ENCODE peak calls at places on chromosome 2, in eight cellular contexts. K is fibroblast of lung, E is IMR-90, W is neural progenitor cell, V is PC-3, M is mesenchymal stem cell, P is H1, B is neuronal stem cell. I is an unnamed sample.

GRCh38 chr2:102514061-102514785 is 41.2 kb downstream of the SLC9A4 start:
- DNase-seq in K (peak), E (peak), W (no peak), V (peak), M (peak), P (no peak), B (no peak), I (peak)

GRCh38 chr2:85371045-85371444 is 16.5 kb downstream of the ELMOD3 start:
- DNase-seq in K (no peak), E (no peak), W (no peak), V (no peak), M (no peak), P (no peak), B (no peak), I (no peak)

GRCh38 chr2:182642328-182642727 is 73.7 kb upstream of the DNAJC10 start:
- DNase-seq in K (peak), E (peak), W (peak), V (peak), M (peak), P (peak), B (no peak), I (peak)

GRCh38 chr2:30336978-30337841 is 105.9 kb downstream of the LBH start:
- DNase-seq in K (no peak), E (peak), W (no peak), V (no peak), M (peak), P (no peak), B (no peak), I (no peak)

GRCh38 chr2:129469881-129470280 is 509.6 kb upstream of the RAB6C start:
- DNase-seq in K (no peak), E (no peak), W (no peak), V (no peak), M (no peak), P (no peak), B (no peak), I (no peak)

GRCh38 chr2:70903641-70904340 is 31.9 kb upstream of the ATP6V1B1 start:
- DNase-seq in K (no peak), E (no peak), W (peak), V (no peak), M (no peak), P (peak), B (no peak), I (no peak)

GRCh38 chr2:25692143-25692542 is 18.8 kb upstream of the DTNB start:
- DNase-seq in K (no peak), E (no peak), W (no peak), V (peak), M (no peak), P (no peak), B (no peak), I (peak)

GRCh38 chr2:176502619-176503018 is 233.4 kb downstream of the MTX2 start:
- DNase-seq in K (no peak), E (no peak), W (no peak), V (no peak), M (no peak), P (no peak), B (no peak), I (no peak)

GRCh38 chr2:237290249-237290648 is 123.7 kb downstream of the COL6A3 start:
- DNase-seq in K (peak), E (peak), W (no peak), V (peak), M (peak), P (no peak), B (no peak), I (no peak)

GRCh38 chr2:230934291-230935131 is 9.5 kb upstream of the GPR55 start:
- DNase-seq in K (no peak), E (no peak), W (no peak), V (no peak), M (no peak), P (peak), B (no peak), I (no peak)

GRCh38 chr2:73836141-73836943 is 7.6 kb downstream of the STAMBP start:
- DNase-seq in K (no peak), E (no peak), W (no peak), V (no peak), M (no peak), P (no peak), B (no peak), I (no peak)

GRCh38 chr2:216691210-216691741 is 4.1 kb downstream of the IGFBP5 start:
- DNase-seq in K (peak), E (peak), W (peak), V (peak), M (peak), P (no peak), B (peak), I (peak)

GRCh38 chr2:241358470-241358869 is 2.4 kb downstream of the FARP2 start:
- DNase-seq in K (no peak), E (no peak), W (no peak), V (no peak), M (no peak), P (no peak), B (no peak), I (no peak)

GRCh38 chr2:43340945-43341356 is 114.5 kb upstream of the ZFP36L2 start:
- DNase-seq in K (peak), E (peak), W (no peak), V (peak), M (peak), P (no peak), B (no peak), I (peak)

GRCh38 chr2:19989342-19989680 is 594 bp downstream of the WDR35 start:
- DNase-seq in K (no peak), E (no peak), W (no peak), V (no peak), M (no peak), P (no peak), B (no peak), I (no peak)

GRCh38 chr2:96485350-96485749 is 19.8 kb downstream of the NEURL3 start:
- DNase-seq in K (peak), E (no peak), W (no peak), V (no peak), M (no peak), P (no peak), B (no peak), I (no peak)

DNA sequence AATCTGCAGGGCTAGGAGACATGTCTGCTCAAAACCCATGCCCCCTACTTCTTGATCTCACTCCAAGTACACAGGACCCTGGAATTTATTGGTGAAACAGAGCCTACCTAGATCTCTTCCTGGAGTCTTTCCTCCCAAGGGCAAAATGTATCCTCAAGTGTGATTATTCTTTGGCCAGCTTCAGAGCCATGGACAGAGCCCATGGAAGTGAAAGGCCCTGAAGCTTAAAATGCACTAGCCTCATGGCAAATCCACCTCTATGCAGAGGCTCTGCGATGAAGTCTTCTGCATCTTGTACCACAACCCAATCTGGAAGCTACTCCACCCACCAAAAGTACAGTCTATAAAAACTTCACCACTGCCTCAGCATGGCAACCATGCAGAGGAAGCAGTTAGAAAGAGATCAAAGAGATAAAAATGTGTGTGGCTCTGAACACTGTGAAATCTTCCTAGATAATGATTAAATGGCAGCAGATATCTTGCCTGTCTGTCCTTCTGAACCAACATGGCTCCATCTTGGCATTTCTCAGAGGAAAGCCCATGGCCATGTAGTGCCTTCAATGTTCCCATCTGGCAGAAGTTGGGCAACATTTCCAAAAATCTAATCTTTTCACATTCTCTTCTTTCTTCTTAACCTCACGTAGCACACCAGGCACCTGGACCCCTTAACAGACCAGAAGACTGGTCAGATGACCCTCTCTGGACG is 142.9 kb upstream of the KLF7 start:
- DNase-seq in K (no peak), E (peak), W (no peak), V (no peak), M (no peak), P (no peak), B (no peak), I (no peak)
- H3K9ac ChIP-seq in K (no peak), E (no peak), W (no peak), V (no peak), M (no peak), P (no peak), B (no peak), I (no peak)

GRCh38 chr2:127139766-127140165 is 32.8 kb upstream of the BIN1 start:
- DNase-seq in K (no peak), E (no peak), W (no peak), V (peak), M (no peak), P (no peak), B (no peak), I (no peak)
- H3K4me2 ChIP-seq in K (no peak), E (no peak), W (no peak), V (no peak), M (no peak), P (no peak), B (no peak), I (no peak)

DNA sequence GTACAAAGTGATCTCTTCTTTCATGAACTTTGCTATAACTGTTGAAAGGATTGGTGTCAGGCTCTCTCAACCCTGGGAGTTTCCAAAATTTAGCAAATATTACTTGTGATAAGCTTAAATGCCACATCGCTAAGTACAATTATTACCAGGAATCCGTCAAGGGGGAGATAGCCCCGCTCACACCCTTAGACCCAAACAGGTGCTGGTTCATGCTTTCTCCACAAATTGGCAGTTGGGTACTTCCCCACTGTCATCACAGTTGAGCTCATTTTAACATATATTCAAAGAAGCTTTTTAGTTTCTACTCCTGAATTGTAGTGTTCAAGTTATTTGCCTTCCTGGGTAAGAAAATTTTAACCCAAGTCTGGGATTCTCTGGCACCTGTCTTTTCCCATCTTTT is 29.8 kb upstream of the EPB41L5 start:
- DNase-seq in K (no peak), E (no peak), W (no peak), V (no peak), M (no peak), P (no peak), B (no peak), I (no peak)
- H3K9ac ChIP-seq in K (no peak), E (no peak), W (no peak), V (no peak), M (no peak), P (no peak), B (no peak), I (no peak)

DNA sequence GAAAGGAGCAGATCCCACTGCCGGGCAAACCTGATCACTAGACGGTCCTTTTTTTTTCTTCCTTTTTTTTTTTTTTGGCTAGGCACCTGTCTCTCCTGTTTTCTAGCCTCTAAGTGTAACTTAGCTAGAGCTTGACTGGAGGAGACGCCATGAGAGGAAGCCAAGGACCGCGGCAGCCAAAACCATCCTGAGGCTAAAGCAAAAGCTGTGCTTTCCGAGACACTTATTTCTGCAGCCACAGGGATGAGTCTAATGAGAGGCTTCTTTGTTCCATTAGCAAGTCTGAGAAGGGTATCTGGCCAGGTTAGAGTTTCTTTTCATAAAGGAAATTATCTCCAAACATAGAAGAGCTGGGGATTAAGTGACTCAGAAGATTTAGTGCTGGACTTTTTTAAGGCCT is 7.3 kb upstream of the CXCR4 start:
- DNase-seq in K (no peak), E (no peak), W (peak), V (no peak), M (no peak), P (no peak), B (no peak), I (no peak)
- H3K4me2 ChIP-seq in K (no peak), E (no peak), W (peak), V (no peak), M (no peak), P (no peak), B (no peak), I (no peak)

GRCh38 chr2:181420259-181421130 is 36.7 kb upstream of the ITGA4 start:
- DNase-seq in K (no peak), E (no peak), W (no peak), V (no peak), M (no peak), P (no peak), B (no peak), I (no peak)
- H3K9ac ChIP-seq in K (no peak), E (no peak), W (no peak), V (no peak), M (no peak), P (no peak), B (no peak), I (no peak)

GRCh38 chr2:61433606-61434005 is 37.3 kb downstream of the USP34 start:
- DNase-seq in K (no peak), E (no peak), W (no peak), V (no peak), M (no peak), P (no peak), B (no peak), I (peak)
- H3K4me2 ChIP-seq in K (no peak), E (no peak), W (no peak), V (no peak), M (no peak), P (no peak), B (no peak), I (no peak)

DNA sequence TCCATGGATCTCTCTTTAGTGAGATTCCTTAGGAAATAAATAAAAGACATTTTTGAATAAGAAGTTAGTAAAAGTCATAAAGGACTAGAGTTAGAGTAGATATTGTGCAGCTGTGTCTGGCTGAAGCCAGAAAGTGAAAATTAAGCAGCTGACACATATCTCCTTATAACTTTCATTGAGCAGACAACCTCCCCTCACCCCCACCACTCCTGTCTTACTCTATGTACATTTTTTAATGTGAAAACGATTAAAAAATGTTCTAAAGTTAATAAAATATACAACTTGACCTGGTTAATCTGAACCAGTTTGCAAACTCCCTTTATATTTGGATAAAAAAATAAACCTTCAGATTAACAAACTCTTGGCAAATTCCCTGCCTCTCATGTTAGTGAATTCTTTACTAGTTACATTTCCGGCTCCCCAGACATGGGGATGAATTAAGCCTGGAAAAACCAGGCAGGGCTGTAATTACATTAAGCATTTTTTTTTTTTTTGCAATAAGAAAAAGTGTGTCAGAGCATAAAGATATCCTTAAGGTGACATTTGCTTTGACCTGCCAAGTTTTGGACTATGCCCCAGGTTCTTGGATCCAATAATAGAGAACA is 462.9 kb downstream of the MEIS1 start:
- DNase-seq in K (peak), E (peak), W (no peak), V (no peak), M (no peak), P (no peak), B (no peak), I (no peak)
- H3K9ac ChIP-seq in K (no peak), E (no peak), W (no peak), V (no peak), M (peak), P (no peak), B (no peak), I (no peak)

GRCh38 chr2:64402876-64403275 is 51.1 kb upstream of the LGALSL start:
- DNase-seq in K (peak), E (no peak), W (no peak), V (peak), M (peak), P (no peak), B (no peak), I (no peak)

GRCh38 chr2:64403426-64403825 is 50.5 kb upstream of the LGALSL start:
- DNase-seq in K (no peak), E (no peak), W (no peak), V (no peak), M (no peak), P (no peak), B (no peak), I (peak)

GRCh38 chr2:64405476-64406406 is 48.2 kb upstream of the LGALSL start:
- DNase-seq in K (peak), E (peak), W (no peak), V (peak), M (peak), P (no peak), B (no peak), I (no peak)

GRCh38 chr2:64404743-64405142 is 49.2 kb upstream of the LGALSL start:
- DNase-seq in K (no peak), E (no peak), W (peak), V (peak), M (peak), P (peak), B (peak), I (peak)

GRCh38 chr2:64404002-64404731 is 49.8 kb upstream of the LGALSL start:
- DNase-seq in K (peak), E (peak), W (peak), V (peak), M (peak), P (peak), B (peak), I (peak)
- H3K4me2 ChIP-seq in K (peak), E (no peak), W (peak), V (peak), M (no peak), P (peak), B (peak), I (peak)

GRCh38 chr2:218003994-218004419 is 1.2 kb upstream of the TNS1 start:
- DNase-seq in K (peak), E (peak), W (no peak), V (no peak), M (peak), P (no peak), B (no peak), I (no peak)
- H3K9ac ChIP-seq in K (no peak), E (no peak), W (no peak), V (no peak), M (peak), P (no peak), B (no peak), I (no peak)

DNA sequence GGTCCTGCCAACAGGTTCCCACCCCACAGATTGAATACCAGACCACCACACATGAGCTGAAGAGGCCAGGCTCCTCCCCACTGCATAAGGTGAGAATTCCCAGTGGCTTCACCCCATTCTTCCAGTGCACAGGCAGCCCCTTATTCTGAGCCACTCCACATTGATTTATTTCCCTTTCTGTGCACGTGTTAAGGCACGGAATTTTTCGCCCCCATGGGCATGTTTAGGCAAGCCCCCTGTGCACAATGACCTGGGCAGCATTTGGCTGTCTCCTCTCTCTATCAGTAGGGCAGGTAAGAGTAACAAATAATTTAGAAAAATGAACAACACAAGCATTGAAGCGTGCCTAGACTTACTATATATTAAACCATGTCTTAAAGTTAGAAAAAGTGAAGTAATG is 15.2 kb upstream of the CHAC2 start:
- DNase-seq in K (no peak), E (no peak), W (no peak), V (no peak), M (no peak), P (no peak), B (no peak), I (no peak)
- H3K4me2 ChIP-seq in K (no peak), E (no peak), W (no peak), V (peak), M (no peak), P (no peak), B (no peak), I (no peak)